ENCODE peak calls at places on chromosomes 12 and 14, in six cellular contexts. C, M, J, W, T and R are unnamed samples.

GRCh38 chr12:9648701-9649531 is 20.6 kb upstream of the CLEC2D start:
- DNase-seq in C (peak), M (no peak), J (no peak), W (no peak), T (no peak), R (no peak)

GRCh38 chr14:59228416-59228815 is 39.9 kb downstream of the DAAM1 start:
- DNase-seq in C (no peak), M (no peak), J (no peak), W (peak), T (no peak), R (no peak)

GRCh38 chr12:78645956-78646355 is 218.6 kb upstream of the SYT1 start:
- DNase-seq in C (no peak), M (no peak), J (no peak), W (no peak), T (no peak), R (no peak)

GRCh38 chr12:56053407-56053893 is 11.7 kb downstream of the RPS26 start:
- DNase-seq in C (no peak), M (no peak), J (no peak), W (no peak), T (no peak), R (no peak)

GRCh38 chr12:117501470-117501869 is 140.0 kb upstream of the NOS1 start:
- DNase-seq in C (no peak), M (no peak), J (no peak), W (no peak), T (no peak), R (no peak)

GRCh38 chr14:50344831-50345563 is 32.9 kb downstream of the DMAC2L start:
- DNase-seq in C (no peak), M (no peak), J (no peak), W (no peak), T (no peak), R (no peak)

GRCh38 chr12:10861366-10861765 is 12.1 kb upstream of the PRR4 start:
- DNase-seq in C (no peak), M (no peak), J (no peak), W (no peak), T (no peak), R (no peak)

GRCh38 chr12:82326905-82327503 is 31.2 kb downstream of the CCDC59 start:
- DNase-seq in C (peak), M (peak), J (no peak), W (peak), T (peak), R (no peak)

GRCh38 chr12:96294831-96295230 is 100.7 kb downstream of the ELK3 start:
- DNase-seq in C (peak), M (no peak), J (no peak), W (no peak), T (no peak), R (no peak)

GRCh38 chr12:28961948-28962384 is 187.1 kb upstream of the FAR2 start:
- DNase-seq in C (no peak), M (no peak), J (no peak), W (no peak), T (no peak), R (no peak)

GRCh38 chr12:91460457-91460856 is 277.8 kb upstream of the DCN start:
- DNase-seq in C (no peak), M (no peak), J (no peak), W (no peak), T (no peak), R (no peak)

GRCh38 chr12:89781961-89782360 is 73.3 kb upstream of the ATP2B1 start:
- DNase-seq in C (no peak), M (no peak), J (no peak), W (no peak), T (no peak), R (no peak)

GRCh38 chr14:100211893-100212292 is 27.1 kb upstream of the YY1 start:
- DNase-seq in C (no peak), M (no peak), J (no peak), W (no peak), T (no peak), R (no peak)